ENCODE peak calls at places on chromosome 12, in eight cellular contexts. One of them, this sample, is unnamed.

GRCh38 chr12:106329231-106329985 is 26.9 kb downstream of the TCP11L2 start:
- DNase-seq in GM23248: peak
- DNase-seq in tibial artery: no peak
- DNase-seq in astrocyte of the cerebellum: no peak
- DNase-seq in tibial nerve: no peak
- DNase-seq in aorta: no peak
- DNase-seq in adipocyte: peak
- DNase-seq in AG09309: no peak
- DNase-seq in this sample: no peak

GRCh38 chr12:105382771-105383632 is 52.5 kb downstream of the C12orf75 start:
- DNase-seq in GM23248: peak
- DNase-seq in astrocyte of the cerebellum: peak
- DNase-seq in tibial nerve: no peak
- DNase-seq in aorta: no peak
- DNase-seq in adipocyte: peak
- DNase-seq in tibial artery: no peak
- DNase-seq in AG09309: peak
- DNase-seq in this sample: peak

GRCh38 chr12:96047621-96048211 is 12.3 kb upstream of the LTA4H start:
- DNase-seq in adipocyte: peak
- DNase-seq in GM23248: peak
- DNase-seq in AG09309: peak
- DNase-seq in aorta: no peak
- DNase-seq in tibial artery: peak
- DNase-seq in tibial nerve: no peak
- DNase-seq in astrocyte of the cerebellum: peak
- DNase-seq in this sample: peak

GRCh38 chr12:116924558-116925453 is 14.1 kb downstream of the FBXW8 start:
- DNase-seq in astrocyte of the cerebellum: peak
- DNase-seq in GM23248: peak
- DNase-seq in tibial artery: no peak
- DNase-seq in tibial nerve: no peak
- DNase-seq in adipocyte: peak
- DNase-seq in aorta: no peak
- DNase-seq in AG09309: no peak
- DNase-seq in this sample: peak

GRCh38 chr12:106868982-106869381 is 86.7 kb upstream of the TMEM263 start:
- DNase-seq in tibial artery: no peak
- DNase-seq in adipocyte: no peak
- DNase-seq in GM23248: no peak
- DNase-seq in astrocyte of the cerebellum: no peak
- DNase-seq in aorta: no peak
- DNase-seq in tibial nerve: no peak
- DNase-seq in AG09309: no peak
- DNase-seq in this sample: no peak

GRCh38 chr12:81417056-81417455 is 339.2 kb downstream of the ACSS3 start:
- DNase-seq in astrocyte of the cerebellum: no peak
- DNase-seq in adipocyte: no peak
- DNase-seq in aorta: no peak
- DNase-seq in tibial artery: no peak
- DNase-seq in tibial nerve: no peak
- DNase-seq in AG09309: no peak
- DNase-seq in GM23248: no peak
- DNase-seq in this sample: no peak

GRCh38 chr12:96882862-96883261 is 24.2 kb upstream of the NEDD1 start:
- DNase-seq in astrocyte of the cerebellum: no peak
- DNase-seq in aorta: no peak
- DNase-seq in AG09309: no peak
- DNase-seq in GM23248: peak
- DNase-seq in tibial nerve: no peak
- DNase-seq in tibial artery: no peak
- DNase-seq in adipocyte: peak
- DNase-seq in this sample: peak

GRCh38 chr12:103652808-103653207 is 65.7 kb downstream of the STAB2 start:
- DNase-seq in astrocyte of the cerebellum: no peak
- DNase-seq in GM23248: no peak
- DNase-seq in aorta: no peak
- DNase-seq in tibial nerve: no peak
- DNase-seq in AG09309: no peak
- DNase-seq in adipocyte: no peak
- DNase-seq in tibial artery: no peak
- DNase-seq in this sample: no peak

GRCh38 chr12:121444842-121445202 is 44.9 kb downstream of the RNF34 start:
- DNase-seq in aorta: no peak
- DNase-seq in AG09309: no peak
- DNase-seq in tibial nerve: no peak
- DNase-seq in astrocyte of the cerebellum: no peak
- DNase-seq in adipocyte: no peak
- DNase-seq in tibial artery: no peak
- DNase-seq in GM23248: no peak
- DNase-seq in this sample: no peak

GRCh38 chr12:49515266-49515665 is 23.6 kb upstream of the KCNH3 start:
- DNase-seq in AG09309: peak
- DNase-seq in adipocyte: peak
- DNase-seq in aorta: no peak
- DNase-seq in GM23248: peak
- DNase-seq in tibial nerve: no peak
- DNase-seq in tibial artery: no peak
- DNase-seq in astrocyte of the cerebellum: peak
- DNase-seq in this sample: peak

GRCh38 chr12:119931402-119931801 is 54.3 kb upstream of the CIT start:
- DNase-seq in AG09309: no peak
- DNase-seq in aorta: no peak
- DNase-seq in tibial artery: no peak
- DNase-seq in GM23248: no peak
- DNase-seq in astrocyte of the cerebellum: no peak
- DNase-seq in tibial nerve: no peak
- DNase-seq in adipocyte: no peak
- DNase-seq in this sample: no peak

GRCh38 chr12:57729321-57729844 is 9.2 kb downstream of the AGAP2 start:
- DNase-seq in astrocyte of the cerebellum: no peak
- DNase-seq in tibial nerve: no peak
- DNase-seq in AG09309: no peak
- DNase-seq in GM23248: no peak
- DNase-seq in tibial artery: no peak
- DNase-seq in aorta: no peak
- DNase-seq in adipocyte: no peak
- DNase-seq in this sample: no peak

GRCh38 chr12:89475203-89475990 is 49.2 kb downstream of the GALNT4 start:
- DNase-seq in adipocyte: no peak
- DNase-seq in aorta: no peak
- DNase-seq in tibial nerve: no peak
- DNase-seq in AG09309: no peak
- DNase-seq in GM23248: peak
- DNase-seq in astrocyte of the cerebellum: no peak
- DNase-seq in tibial artery: no peak
- DNase-seq in this sample: no peak

GRCh38 chr12:22935501-22935900 is 310.5 kb downstream of the ETNK1 start:
- DNase-seq in astrocyte of the cerebellum: no peak
- DNase-seq in GM23248: peak
- DNase-seq in tibial nerve: no peak
- DNase-seq in tibial artery: no peak
- DNase-seq in aorta: no peak
- DNase-seq in adipocyte: no peak
- DNase-seq in AG09309: no peak
- DNase-seq in this sample: peak

GRCh38 chr12:124406043-124406442 is 111.2 kb downstream of the RFLNA start:
- DNase-seq in GM23248: no peak
- DNase-seq in astrocyte of the cerebellum: no peak
- DNase-seq in aorta: no peak
- DNase-seq in AG09309: no peak
- DNase-seq in tibial nerve: no peak
- DNase-seq in tibial artery: no peak
- DNase-seq in adipocyte: no peak
- DNase-seq in this sample: no peak

GRCh38 chr12:29991924-29992323 is 208.2 kb upstream of the TMTC1 start:
- DNase-seq in aorta: no peak
- DNase-seq in AG09309: no peak
- DNase-seq in adipocyte: no peak
- DNase-seq in GM23248: no peak
- DNase-seq in tibial nerve: no peak
- DNase-seq in tibial artery: no peak
- DNase-seq in astrocyte of the cerebellum: no peak
- DNase-seq in this sample: no peak

DNA sequence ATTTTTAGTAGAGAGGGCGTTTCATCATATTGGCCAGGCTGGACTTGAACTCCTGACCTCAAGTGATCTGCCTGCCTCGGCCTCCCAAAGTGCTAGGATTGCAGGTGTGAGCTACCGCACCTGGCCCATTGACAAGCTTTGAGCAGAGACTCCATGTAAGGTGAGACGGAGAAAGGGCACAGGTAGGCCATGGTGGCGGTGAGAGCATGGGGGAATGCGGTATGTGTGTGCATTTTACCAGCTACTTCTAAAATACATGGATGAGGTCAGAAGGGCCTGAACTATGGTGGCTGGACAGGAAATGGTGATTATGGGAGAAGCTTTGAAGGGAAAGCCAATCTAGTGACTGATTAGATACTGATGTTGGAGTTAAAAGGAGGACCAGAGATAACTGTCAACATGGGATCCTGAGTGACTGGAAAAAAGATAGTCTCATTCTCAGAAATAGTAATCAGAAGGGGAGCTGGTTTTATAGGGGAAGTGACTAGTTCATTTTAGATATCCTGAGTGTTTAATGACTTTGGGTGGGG is 21.9 kb upstream of the PTPRB start:
- DNase-seq in aorta: no peak
- DNase-seq in astrocyte of the cerebellum: no peak
- DNase-seq in tibial nerve: no peak
- DNase-seq in tibial artery: no peak
- DNase-seq in adipocyte: no peak
- DNase-seq in AG09309: no peak
- DNase-seq in GM23248: no peak
- DNase-seq in this sample: no peak
- H3K4me3 ChIP-seq in aorta: no peak
- H3K4me3 ChIP-seq in astrocyte of the cerebellum: no peak
- H3K4me3 ChIP-seq in tibial nerve: no peak
- H3K4me3 ChIP-seq in tibial artery: no peak
- H3K4me3 ChIP-seq in adipocyte: no peak
- H3K4me3 ChIP-seq in AG09309: no peak
- H3K4me3 ChIP-seq in GM23248: no peak
- H3K4me3 ChIP-seq in this sample: no peak

GRCh38 chr12:15984097-15984800 is 73.1 kb downstream of the DERA start:
- DNase-seq in adipocyte: no peak
- DNase-seq in tibial artery: no peak
- DNase-seq in aorta: no peak
- DNase-seq in tibial nerve: no peak
- DNase-seq in astrocyte of the cerebellum: no peak
- DNase-seq in GM23248: peak
- DNase-seq in AG09309: no peak
- DNase-seq in this sample: no peak

GRCh38 chr12:15982921-15983320 is 71.8 kb downstream of the DERA start:
- DNase-seq in GM23248: peak
- DNase-seq in tibial artery: no peak
- DNase-seq in tibial nerve: no peak
- DNase-seq in aorta: no peak
- DNase-seq in AG09309: no peak
- DNase-seq in adipocyte: no peak
- DNase-seq in astrocyte of the cerebellum: no peak
- DNase-seq in this sample: no peak

GRCh38 chr12:15984963-15985362 is 73.8 kb downstream of the DERA start:
- DNase-seq in astrocyte of the cerebellum: no peak
- DNase-seq in GM23248: no peak
- DNase-seq in tibial artery: no peak
- DNase-seq in aorta: no peak
- DNase-seq in AG09309: no peak
- DNase-seq in adipocyte: no peak
- DNase-seq in tibial nerve: no peak
- DNase-seq in this sample: no peak

GRCh38 chr12:15988983-15989382 is 77.9 kb downstream of the DERA start:
- DNase-seq in adipocyte: no peak
- DNase-seq in astrocyte of the cerebellum: no peak
- DNase-seq in AG09309: no peak
- DNase-seq in tibial nerve: no peak
- DNase-seq in GM23248: no peak
- DNase-seq in tibial artery: no peak
- DNase-seq in aorta: no peak
- DNase-seq in this sample: no peak

GRCh38 chr12:15987696-15988095 is 76.6 kb downstream of the DERA start:
- DNase-seq in tibial nerve: no peak
- DNase-seq in astrocyte of the cerebellum: no peak
- DNase-seq in adipocyte: no peak
- DNase-seq in tibial artery: no peak
- DNase-seq in AG09309: no peak
- DNase-seq in GM23248: no peak
- DNase-seq in aorta: peak
- DNase-seq in this sample: no peak
- H3K4me3 ChIP-seq in tibial nerve: no peak
- H3K4me3 ChIP-seq in astrocyte of the cerebellum: no peak
- H3K4me3 ChIP-seq in adipocyte: no peak
- H3K4me3 ChIP-seq in tibial artery: no peak
- H3K4me3 ChIP-seq in AG09309: no peak
- H3K4me3 ChIP-seq in GM23248: no peak
- H3K4me3 ChIP-seq in aorta: no peak
- H3K4me3 ChIP-seq in this sample: no peak

DNA sequence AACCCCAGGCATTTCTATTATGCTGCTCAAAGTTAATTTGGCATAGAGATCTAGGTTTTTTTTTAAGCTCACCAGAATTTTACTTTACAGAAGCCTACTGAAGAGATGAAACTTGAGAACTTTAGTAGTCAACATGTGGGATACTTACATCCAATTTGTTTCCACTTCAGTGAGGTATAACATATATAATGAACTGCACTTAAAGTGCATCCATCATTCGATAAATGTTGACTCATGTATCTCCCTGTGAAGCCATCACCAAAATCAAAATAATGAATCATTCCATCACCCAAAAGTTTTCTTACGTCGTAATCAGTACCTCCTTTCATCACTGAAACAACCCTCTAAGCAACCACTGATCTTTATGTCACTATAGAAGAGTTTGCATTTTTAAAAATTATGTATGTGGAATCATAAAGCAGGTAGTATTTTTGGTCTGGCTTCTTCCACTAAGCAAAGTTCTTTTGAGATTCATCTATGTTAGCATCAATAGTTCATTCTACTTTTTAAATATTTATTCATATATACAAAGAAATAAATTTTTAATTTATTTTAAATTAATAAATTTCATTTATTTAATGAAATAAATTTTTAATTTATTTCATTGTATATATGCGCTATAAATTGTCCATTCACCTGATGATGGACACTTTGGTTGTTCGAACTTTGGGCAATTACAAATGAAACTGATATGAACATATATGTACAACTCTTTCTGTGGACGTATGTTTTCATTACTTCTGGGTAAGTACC is 2.0 kb upstream of the CPNE8 start:
- DNase-seq in AG09309: no peak
- DNase-seq in tibial nerve: no peak
- DNase-seq in aorta: no peak
- DNase-seq in GM23248: no peak
- DNase-seq in tibial artery: no peak
- DNase-seq in adipocyte: no peak
- DNase-seq in astrocyte of the cerebellum: no peak
- DNase-seq in this sample: no peak
- H3K4me3 ChIP-seq in AG09309: peak
- H3K4me3 ChIP-seq in tibial nerve: peak
- H3K4me3 ChIP-seq in aorta: peak
- H3K4me3 ChIP-seq in GM23248: peak
- H3K4me3 ChIP-seq in tibial artery: peak
- H3K4me3 ChIP-seq in adipocyte: peak
- H3K4me3 ChIP-seq in astrocyte of the cerebellum: peak
- H3K4me3 ChIP-seq in this sample: peak

GRCh38 chr12:110862331-110862730 is 15.5 kb downstream of the CCDC63 start:
- DNase-seq in adipocyte: no peak
- DNase-seq in tibial nerve: no peak
- DNase-seq in GM23248: no peak
- DNase-seq in astrocyte of the cerebellum: no peak
- DNase-seq in aorta: no peak
- DNase-seq in AG09309: no peak
- DNase-seq in tibial artery: no peak
- DNase-seq in this sample: no peak
- H3K4me3 ChIP-seq in adipocyte: no peak
- H3K4me3 ChIP-seq in tibial nerve: no peak
- H3K4me3 ChIP-seq in GM23248: no peak
- H3K4me3 ChIP-seq in astrocyte of the cerebellum: no peak
- H3K4me3 ChIP-seq in aorta: no peak
- H3K4me3 ChIP-seq in AG09309: no peak
- H3K4me3 ChIP-seq in tibial artery: no peak
- H3K4me3 ChIP-seq in this sample: no peak